ENCODE peak calls at places on chromosome 1, in nine cellular contexts. Y, D, J, U, I, R, P, O and F are unnamed samples.

GRCh38 chr1:150061632-150062101 is 5.9 kb upstream of the VPS45 start:
- DNase-seq in R (no peak), D (no peak), O (no peak), J (no peak), I (peak; percentile 94), P (no peak), U (no peak), Y (no peak), F (no peak)

GRCh38 chr1:109944541-109944940 is 33.9 kb downstream of the CSF1 start:
- DNase-seq in R (no peak), U (no peak), I (no peak), Y (no peak), O (no peak), D (no peak), P (no peak), J (no peak), F (no peak)

GRCh38 chr1:32031578-32032286 is 18.1 kb downstream of the KHDRBS1 start:
- DNase-seq in D (no peak), R (no peak), Y (no peak), O (no peak), P (peak; percentile 74), U (no peak), J (no peak), I (peak; percentile 75), F (no peak)

GRCh38 chr1:214843281-214843680 is 239.3 kb upstream of the KCNK2 start:
- DNase-seq in P (no peak), J (no peak), Y (no peak), I (peak; percentile 89), U (no peak), O (no peak), R (no peak), D (no peak), F (no peak)

GRCh38 chr1:66940968-66941367 is 16.2 kb downstream of the MIER1 start:
- DNase-seq in P (no peak), Y (no peak), D (no peak), J (no peak), U (no peak), I (no peak), O (no peak), R (no peak), F (no peak)

GRCh38 chr1:214439352-214440119 is 111.9 kb downstream of the PTPN14 start:
- DNase-seq in Y (peak; percentile 44), J (no peak), P (no peak), U (peak; percentile 45), D (no peak), I (peak; percentile 81), O (no peak), R (peak; percentile 64), F (peak; percentile 67)

GRCh38 chr1:91402023-91402422 is 2.6 kb downstream of the HFM1 start:
- DNase-seq in O (peak; percentile 26), I (peak; percentile 55), J (no peak), R (no peak), P (no peak), Y (no peak), D (no peak), U (no peak), F (no peak)

GRCh38 chr1:171793656-171794055 is 12.2 kb downstream of the METTL13 start:
- DNase-seq in D (no peak), J (no peak), R (no peak), P (no peak), U (no peak), Y (no peak), O (no peak), I (no peak), F (no peak)

DNA sequence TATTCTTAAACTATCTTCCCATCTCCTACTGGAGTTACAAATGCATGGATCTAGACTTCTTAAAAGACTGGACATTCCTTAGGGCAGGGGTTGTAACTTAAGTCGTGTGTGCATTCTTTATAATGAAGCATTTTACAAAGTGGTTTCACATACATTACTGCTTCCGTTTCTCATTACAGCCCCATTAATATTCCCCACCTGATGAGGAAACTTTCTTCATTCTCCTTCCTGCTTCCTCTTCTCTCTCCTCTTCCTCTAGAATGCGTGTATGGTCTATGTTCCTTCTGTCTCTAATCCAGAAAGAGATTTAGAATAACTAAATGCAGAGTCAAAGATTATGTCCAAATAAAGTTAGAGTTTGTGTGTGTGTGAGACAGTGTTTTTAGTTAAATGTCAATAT is 1.8 kb upstream of the CAP1 start:
- DNase-seq in U (no peak), I (no peak), D (no peak), R (no peak), Y (no peak), O (no peak), J (no peak), P (no peak), F (no peak)
- H3K4me1 ChIP-seq in U (peaks cover 22% of the 10 kb centered on the region), I (peaks cover 34% of the 10 kb centered on the region), D (peaks cover 90% of the 10 kb centered on the region), R (peaks cover 81% of the 10 kb centered on the region), Y (peaks cover 19% of the 10 kb centered on the region), O (peaks cover 24% of the 10 kb centered on the region), J (peaks cover 7% of the 10 kb centered on the region), P (peaks cover 33% of the 10 kb centered on the region), F (no peaks in the 10 kb centered on the region)

GRCh38 chr1:220278991-220279390 is 6.7 kb upstream of the RAB3GAP2 start:
- DNase-seq in J (no peak), D (no peak), I (no peak), U (no peak), Y (no peak), O (no peak), P (peak; percentile 47), R (no peak), F (no peak)

GRCh38 chr1:220281159-220281574 is 8.9 kb upstream of the RAB3GAP2 start:
- DNase-seq in J (no peak), O (peak; percentile 12), I (peak; percentile 84), R (no peak), U (no peak), D (no peak), Y (no peak), P (no peak), F (no peak)

GRCh38 chr1:220275430-220275829 is 3.2 kb upstream of the RAB3GAP2 start:
- DNase-seq in I (no peak), J (no peak), Y (no peak), U (no peak), R (no peak), O (no peak), D (no peak), P (no peak), F (no peak)

GRCh38 chr1:220283616-220284015 is 11.4 kb upstream of the RAB3GAP2 start:
- DNase-seq in R (no peak), D (no peak), O (no peak), Y (no peak), U (no peak), J (no peak), I (no peak), P (no peak), F (no peak)

GRCh38 chr1:220280249-220280648 is 8.0 kb upstream of the RAB3GAP2 start:
- DNase-seq in R (no peak), P (no peak), U (no peak), D (no peak), I (no peak), Y (no peak), O (no peak), J (no peak), F (no peak)
- H3K4me1 ChIP-seq in R (no peaks in the 10 kb centered on the region), P (peaks cover 9% of the 10 kb centered on the region), U (no peaks in the 10 kb centered on the region), D (no peaks in the 10 kb centered on the region), I (peaks cover 4% of the 10 kb centered on the region), Y (no peaks in the 10 kb centered on the region), O (no peaks in the 10 kb centered on the region), J (no peaks in the 10 kb centered on the region), F (no peaks in the 10 kb centered on the region)

GRCh38 chr1:235613617-235614016 is 36.0 kb downstream of the GNG4 start:
- DNase-seq in P (no peak), J (no peak), U (peak; percentile 35), D (no peak), R (no peak), I (no peak), O (no peak), Y (no peak), F (no peak)

GRCh38 chr1:235607284-235607683 is 42.3 kb downstream of the GNG4 start:
- DNase-seq in Y (no peak), O (no peak), J (no peak), P (no peak), D (no peak), R (no peak), I (no peak), U (no peak), F (no peak)

GRCh38 chr1:235612761-235613160 is 36.8 kb downstream of the GNG4 start:
- DNase-seq in J (no peak), R (no peak), D (no peak), P (no peak), Y (no peak), O (no peak), U (no peak), I (no peak), F (no peak)

GRCh38 chr1:235610157-235610556 is 39.4 kb downstream of the GNG4 start:
- DNase-seq in Y (no peak), R (no peak), P (no peak), U (no peak), J (no peak), I (no peak), O (no peak), D (no peak), F (no peak)

DNA sequence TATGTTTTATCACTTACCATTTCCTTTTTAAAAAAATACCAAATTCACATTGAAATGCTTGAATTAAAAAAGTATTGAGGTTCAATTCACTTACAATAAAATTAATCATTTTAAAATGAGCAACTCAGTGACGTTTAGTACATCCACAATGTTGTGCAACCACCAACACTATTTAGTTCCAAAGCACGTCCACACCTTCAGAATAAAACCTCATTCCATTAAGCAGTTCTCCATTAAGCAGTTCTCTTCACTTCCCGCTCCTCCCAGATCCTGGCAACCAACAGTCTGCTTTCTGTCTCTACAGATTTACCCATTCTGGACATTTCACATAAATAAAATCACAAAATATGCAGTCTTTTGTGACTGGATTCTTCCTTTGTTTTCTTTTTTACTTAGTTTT is 41.3 kb downstream of the GNG4 start:
- DNase-seq in Y (no peak), O (no peak), R (no peak), I (no peak), U (no peak), J (no peak), P (no peak), D (no peak), F (no peak)
- H3K4me1 ChIP-seq in Y (no peaks in the 10 kb centered on the region), O (no peaks in the 10 kb centered on the region), R (no peaks in the 10 kb centered on the region), I (no peaks in the 10 kb centered on the region), U (no peaks in the 10 kb centered on the region), J (no peaks in the 10 kb centered on the region), P (no peaks in the 10 kb centered on the region), D (no peaks in the 10 kb centered on the region), F (no peaks in the 10 kb centered on the region)

GRCh38 chr1:178126261-178126660 is 32.4 kb downstream of the RASAL2 start:
- DNase-seq in I (no peak), U (no peak), Y (no peak), P (no peak), O (no peak), R (no peak), J (no peak), D (no peak), F (no peak)

GRCh38 chr1:178126790-178127189 is 32.9 kb downstream of the RASAL2 start:
- DNase-seq in Y (peak; percentile 32), I (peak; percentile 89), D (no peak), R (no peak), J (no peak), U (no peak), P (peak; percentile 74), O (peak; percentile 19), F (no peak)

GRCh38 chr1:178121883-178122282 is 28.0 kb downstream of the RASAL2 start:
- DNase-seq in Y (no peak), J (no peak), R (no peak), O (no peak), P (peak; percentile 53), I (no peak), D (no peak), U (no peak), F (no peak)

GRCh38 chr1:178122283-178122682 is 28.4 kb downstream of the RASAL2 start:
- DNase-seq in O (no peak), U (no peak), R (no peak), P (no peak), I (peak; percentile 14), Y (no peak), J (no peak), D (no peak), F (no peak)

GRCh38 chr1:178124115-178124514 is 30.2 kb downstream of the RASAL2 start:
- DNase-seq in U (no peak), O (no peak), P (no peak), D (no peak), I (no peak), Y (no peak), R (no peak), J (peak; percentile 21), F (peak; percentile 51)
- H3K4me1 ChIP-seq in U (no peaks in the 10 kb centered on the region), O (peaks cover 50% of the 10 kb centered on the region), P (peaks cover 46% of the 10 kb centered on the region), D (peaks cover 70% of the 10 kb centered on the region), I (peaks cover 72% of the 10 kb centered on the region), Y (peaks cover 40% of the 10 kb centered on the region), R (peaks cover 38% of the 10 kb centered on the region), J (peaks cover 9% of the 10 kb centered on the region), F (no peaks in the 10 kb centered on the region)